ENCODE peak calls at places on chromosome 12, in five cellular contexts. J is fibroblast of mammary gland, E is suprapubic skin, T is trophoblast cell, Q is body of pancreas. O is an unnamed sample.
A peak's percentile ranks its signal among the peaks of the same experiment; 100 is the strongest.

GRCh38 chr12:46524778-46525177 is 152.2 kb upstream of the SLC38A2 start:
- DNase-seq in J (peak; percentile 99), E (peak; percentile 80), T (no peak), Q (peak; percentile 65), O (peak; percentile 89)

GRCh38 chr12:10362828-10363664 is 26.8 kb downstream of the KLRK1 start:
- DNase-seq in J (no peak), E (no peak), T (no peak), Q (no peak), O (no peak)

GRCh38 chr12:570949-571794 is 92.1 kb downstream of the NINJ2 start:
- DNase-seq in J (peak; percentile 92), E (peak; percentile 92), T (peak; percentile 59), Q (peak; percentile 73), O (peak; percentile 68)

GRCh38 chr12:53483979-53484377 is 15.3 kb downstream of the MAP3K12 start:
- DNase-seq in J (no peak), E (no peak), T (no peak), Q (peak; percentile 5), O (no peak)

GRCh38 chr12:116138781-116139180 is 138.7 kb downstream of the MED13L start:
- DNase-seq in J (peak; percentile 30), E (no peak), T (no peak), Q (no peak), O (no peak)

GRCh38 chr12:49190317-49190716 is 1.4 kb upstream of the TUBA1A start:
- DNase-seq in J (no peak), E (no peak), T (no peak), Q (no peak), O (no peak)

GRCh38 chr12:84727964-84728363 is 184.6 kb downstream of the SLC6A15 start:
- DNase-seq in J (no peak), E (no peak), T (peak; percentile 75), Q (no peak), O (no peak)

GRCh38 chr12:110247340-110248095 is 33.5 kb upstream of the ATP2A2 start:
- DNase-seq in J (no peak), E (no peak), T (peak; percentile 67), Q (peak; percentile 78), O (no peak)

GRCh38 chr12:94184995-94185711 is 36.8 kb downstream of the PLXNC1 start:
- DNase-seq in J (no peak), E (no peak), T (no peak), Q (no peak), O (no peak)

GRCh38 chr12:123097521-123098084 is 53.3 kb downstream of the PITPNM2 start:
- DNase-seq in J (no peak), E (no peak), T (no peak), Q (peak; percentile 34), O (no peak)

GRCh38 chr12:10690906-10691305 is 17.1 kb upstream of the STYK1 start:
- DNase-seq in J (no peak), E (no peak), T (no peak), Q (no peak), O (no peak)

GRCh38 chr12:66014818-66015217 is 115.7 kb downstream of the LLPH start:
- DNase-seq in J (peak; percentile 65), E (no peak), T (no peak), Q (no peak), O (peak; percentile 18)

GRCh38 chr12:67415473-67415872 is 146.3 kb downstream of the CAND1 start:
- DNase-seq in J (peak; percentile 64), E (no peak), T (peak; percentile 28), Q (no peak), O (no peak)

DNA sequence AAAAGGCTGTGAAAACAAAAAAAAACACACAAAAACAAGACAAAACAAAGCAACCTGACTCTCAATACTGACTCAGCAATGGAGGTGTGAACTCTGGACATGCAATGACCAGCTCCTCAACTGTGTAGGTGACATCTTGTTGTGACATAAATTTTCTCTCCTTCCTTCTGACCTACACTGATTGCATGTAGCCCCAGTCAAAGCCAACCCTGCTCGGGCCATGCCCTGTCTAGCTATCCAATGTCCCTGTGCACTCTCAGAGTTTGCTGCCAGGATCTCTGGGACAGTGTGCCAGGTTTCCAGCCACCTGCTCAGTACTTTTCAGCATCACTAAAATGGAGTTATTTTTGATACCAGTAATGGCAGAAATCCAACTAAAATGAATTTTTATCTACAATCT is 18.9 kb upstream of the CRACR2A start:
- DNase-seq in J (no peak), E (no peak), T (no peak), Q (no peak), O (no peak)
- H3K4me3 ChIP-seq in J (no peak overlapping the region), E (no peak overlapping the region), T (no peak overlapping the region), Q (no peak overlapping the region), O (no peak overlapping the region)

GRCh38 chr12:113673524-113674238 is 202.0 kb upstream of the LHX5 start:
- DNase-seq in J (no peak), E (no peak), T (no peak), Q (no peak), O (no peak)
- H3K4me3 ChIP-seq in J (no peak overlapping the region), E (no peak overlapping the region), T (no peak overlapping the region), Q (no peak overlapping the region), O (no peak overlapping the region)

GRCh38 chr12:8030189-8030588 is 2.3 kb upstream of the FOXJ2 start:
- DNase-seq in J (no peak), E (no peak), T (no peak), Q (no peak), O (no peak)
- H3K4me3 ChIP-seq in J (no peak overlapping the region), E (no peak overlapping the region), T (no peak overlapping the region), Q (no peak overlapping the region), O (no peak overlapping the region)

GRCh38 chr12:125540580-125541204 is 475.5 kb downstream of the AACS start:
- DNase-seq in J (no peak), E (no peak), T (peak; percentile 73), Q (no peak), O (no peak)

GRCh38 chr12:125533434-125534029 is 468.3 kb downstream of the AACS start:
- DNase-seq in J (no peak), E (no peak), T (peak; percentile 49), Q (peak; percentile 37), O (no peak)

DNA sequence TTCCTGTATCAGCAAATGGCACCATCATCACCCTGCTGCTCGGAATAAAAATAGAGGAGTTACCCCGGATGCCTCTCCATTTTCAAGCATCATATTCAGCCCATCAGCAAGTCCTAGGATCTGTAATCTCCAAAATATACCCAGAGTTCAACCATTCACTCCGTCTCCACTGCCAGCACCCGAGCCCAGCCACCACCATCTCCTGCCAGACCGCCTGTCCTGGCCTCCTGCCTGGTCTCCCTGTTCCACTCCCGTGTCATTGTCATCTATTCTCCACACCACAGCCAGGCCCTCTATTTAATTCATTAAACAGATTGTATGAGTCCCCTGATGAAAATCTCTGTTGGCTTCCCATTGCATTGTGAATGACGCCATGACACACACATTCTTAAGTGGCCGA is 473.6 kb downstream of the AACS start:
- DNase-seq in J (no peak), E (no peak), T (no peak), Q (no peak), O (no peak)
- H3K4me3 ChIP-seq in J (no peak overlapping the region), E (no peak overlapping the region), T (no peak overlapping the region), Q (no peak overlapping the region), O (no peak overlapping the region)

GRCh38 chr12:3882896-3883564 is 9.8 kb upstream of the PARP11 start:
- DNase-seq in J (peak; percentile 31), E (no peak), T (no peak), Q (no peak), O (no peak)

GRCh38 chr12:3884671-3885070 is 11.5 kb upstream of the PARP11 start:
- DNase-seq in J (no peak), E (no peak), T (no peak), Q (no peak), O (no peak)

GRCh38 chr12:3885179-3886094 is 12.2 kb upstream of the PARP11 start:
- DNase-seq in J (peak; percentile 63), E (no peak), T (peak; percentile 77), Q (no peak), O (no peak)

GRCh38 chr12:3881208-3881980 is 8.2 kb upstream of the PARP11 start:
- DNase-seq in J (no peak), E (no peak), T (no peak), Q (no peak), O (no peak)

GRCh38 chr12:3882396-3882795 is 9.2 kb upstream of the PARP11 start:
- DNase-seq in J (no peak), E (no peak), T (no peak), Q (no peak), O (no peak)
- H3K4me3 ChIP-seq in J (no peak overlapping the region), E (no peak overlapping the region), T (no peak overlapping the region), Q (no peak overlapping the region), O (no peak overlapping the region)